ENCODE peak calls at places on chromosomes 2 and 18, in eight cellular contexts. One of them, this sample, is unnamed.

GRCh38 chr18:46502444-46502843 is 154.6 kb downstream of the LOXHD1 start:
- DNase-seq in astrocyte: no peak
- DNase-seq in adipocyte: peak; percentile 7
- DNase-seq in HepG2: no peak
- DNase-seq in suprapubic skin: no peak
- DNase-seq in naive thymus-derived CD4-positive, alpha-beta T cell: no peak
- DNase-seq in cardiac muscle cell: peak; percentile 82
- DNase-seq in aorta: no peak
- DNase-seq in this sample: no peak

GRCh38 chr2:221741496-221742211 is 169.6 kb upstream of the EPHA4 start:
- DNase-seq in astrocyte: no peak
- DNase-seq in adipocyte: no peak
- DNase-seq in HepG2: no peak
- DNase-seq in suprapubic skin: no peak
- DNase-seq in naive thymus-derived CD4-positive, alpha-beta T cell: no peak
- DNase-seq in cardiac muscle cell: no peak
- DNase-seq in aorta: no peak
- DNase-seq in this sample: no peak

GRCh38 chr2:29583104-29583503 is 338.3 kb downstream of the ALK start:
- DNase-seq in astrocyte: peak; percentile 10
- DNase-seq in adipocyte: peak; percentile 52
- DNase-seq in HepG2: no peak
- DNase-seq in suprapubic skin: no peak
- DNase-seq in naive thymus-derived CD4-positive, alpha-beta T cell: no peak
- DNase-seq in cardiac muscle cell: no peak
- DNase-seq in aorta: no peak
- DNase-seq in this sample: no peak

GRCh38 chr2:46010925-46011490 is 286.2 kb upstream of the EPAS1 start:
- DNase-seq in astrocyte: no peak
- DNase-seq in adipocyte: peak; percentile 85
- DNase-seq in HepG2: peak; percentile 47
- DNase-seq in suprapubic skin: no peak
- DNase-seq in naive thymus-derived CD4-positive, alpha-beta T cell: peak; percentile 37
- DNase-seq in cardiac muscle cell: peak; percentile 41
- DNase-seq in aorta: no peak
- DNase-seq in this sample: no peak

GRCh38 chr2:240876475-240877251 is 8.0 kb downstream of the AGXT start:
- DNase-seq in astrocyte: no peak
- DNase-seq in adipocyte: no peak
- DNase-seq in HepG2: peak; percentile 94
- DNase-seq in suprapubic skin: no peak
- DNase-seq in naive thymus-derived CD4-positive, alpha-beta T cell: no peak
- DNase-seq in cardiac muscle cell: no peak
- DNase-seq in aorta: no peak
- DNase-seq in this sample: no peak

GRCh38 chr2:157246212-157247067 is 11.1 kb upstream of the GALNT5 start:
- DNase-seq in astrocyte: peak; percentile 95
- DNase-seq in adipocyte: peak; percentile 83
- DNase-seq in HepG2: no peak
- DNase-seq in suprapubic skin: no peak
- DNase-seq in naive thymus-derived CD4-positive, alpha-beta T cell: no peak
- DNase-seq in cardiac muscle cell: no peak
- DNase-seq in aorta: no peak
- DNase-seq in this sample: no peak

GRCh38 chr2:123502926-123503325 is 522.2 kb upstream of the CNTNAP5 start:
- DNase-seq in astrocyte: no peak
- DNase-seq in adipocyte: no peak
- DNase-seq in HepG2: no peak
- DNase-seq in suprapubic skin: no peak
- DNase-seq in naive thymus-derived CD4-positive, alpha-beta T cell: no peak
- DNase-seq in cardiac muscle cell: no peak
- DNase-seq in aorta: no peak
- DNase-seq in this sample: no peak

GRCh38 chr2:136247204-136247990 is 129.4 kb upstream of the CXCR4 start:
- DNase-seq in astrocyte: peak; percentile 64
- DNase-seq in adipocyte: no peak
- DNase-seq in HepG2: no peak
- DNase-seq in suprapubic skin: no peak
- DNase-seq in naive thymus-derived CD4-positive, alpha-beta T cell: no peak
- DNase-seq in cardiac muscle cell: no peak
- DNase-seq in aorta: peak; percentile 78
- DNase-seq in this sample: peak; percentile 68

GRCh38 chr2:84900951-84901350 is 4.5 kb upstream of the TMSB10 start:
- DNase-seq in astrocyte: no peak
- DNase-seq in adipocyte: no peak
- DNase-seq in HepG2: no peak
- DNase-seq in suprapubic skin: no peak
- DNase-seq in naive thymus-derived CD4-positive, alpha-beta T cell: no peak
- DNase-seq in cardiac muscle cell: no peak
- DNase-seq in aorta: no peak
- DNase-seq in this sample: no peak

GRCh38 chr2:220174826-220175225 is 547.4 kb downstream of the SLC4A3 start:
- DNase-seq in astrocyte: no peak
- DNase-seq in adipocyte: no peak
- DNase-seq in HepG2: no peak
- DNase-seq in suprapubic skin: no peak
- DNase-seq in naive thymus-derived CD4-positive, alpha-beta T cell: no peak
- DNase-seq in cardiac muscle cell: no peak
- DNase-seq in aorta: no peak
- DNase-seq in this sample: no peak

GRCh38 chr2:85132834-85133637 is at the start of gene TCF7L1:
- DNase-seq in astrocyte: peak; percentile 84
- DNase-seq in adipocyte: peak; percentile 96
- DNase-seq in HepG2: peak; percentile 35
- DNase-seq in suprapubic skin: peak; percentile 90
- DNase-seq in naive thymus-derived CD4-positive, alpha-beta T cell: peak; percentile 18
- DNase-seq in cardiac muscle cell: peak; percentile 94
- DNase-seq in aorta: peak; percentile 96
- DNase-seq in this sample: peak; percentile 87

GRCh38 chr18:25247725-25248124 is 104.2 kb downstream of the ZNF521 start:
- DNase-seq in astrocyte: peak; percentile 66
- DNase-seq in adipocyte: peak; percentile 56
- DNase-seq in HepG2: no peak
- DNase-seq in suprapubic skin: no peak
- DNase-seq in naive thymus-derived CD4-positive, alpha-beta T cell: no peak
- DNase-seq in cardiac muscle cell: no peak
- DNase-seq in aorta: no peak
- DNase-seq in this sample: no peak

GRCh38 chr2:200705305-200705985 is 106.3 kb upstream of the BZW1 start:
- DNase-seq in astrocyte: peak; percentile 5
- DNase-seq in adipocyte: no peak
- DNase-seq in HepG2: peak; percentile 30
- DNase-seq in suprapubic skin: no peak
- DNase-seq in naive thymus-derived CD4-positive, alpha-beta T cell: no peak
- DNase-seq in cardiac muscle cell: no peak
- DNase-seq in aorta: no peak
- DNase-seq in this sample: no peak

GRCh38 chr2:479031-479430 is 191.1 kb upstream of the ALKAL2 start:
- DNase-seq in astrocyte: no peak
- DNase-seq in adipocyte: no peak
- DNase-seq in HepG2: no peak
- DNase-seq in suprapubic skin: no peak
- DNase-seq in naive thymus-derived CD4-positive, alpha-beta T cell: no peak
- DNase-seq in cardiac muscle cell: no peak
- DNase-seq in aorta: no peak
- DNase-seq in this sample: no peak

GRCh38 chr2:173720310-173720709 is 244.9 kb downstream of the SP3 start:
- DNase-seq in astrocyte: peak; percentile 42
- DNase-seq in adipocyte: no peak
- DNase-seq in HepG2: no peak
- DNase-seq in suprapubic skin: no peak
- DNase-seq in naive thymus-derived CD4-positive, alpha-beta T cell: no peak
- DNase-seq in cardiac muscle cell: no peak
- DNase-seq in aorta: no peak
- DNase-seq in this sample: no peak

GRCh38 chr2:238428866-238429265 is 2.1 kb downstream of the ASB1 start:
- DNase-seq in astrocyte: peak; percentile 51
- DNase-seq in adipocyte: no peak
- DNase-seq in HepG2: no peak
- DNase-seq in suprapubic skin: no peak
- DNase-seq in naive thymus-derived CD4-positive, alpha-beta T cell: no peak
- DNase-seq in cardiac muscle cell: no peak
- DNase-seq in aorta: no peak
- DNase-seq in this sample: no peak

GRCh38 chr2:31384351-31384750 is 30.2 kb downstream of the XDH start:
- DNase-seq in astrocyte: peak; percentile 97
- DNase-seq in adipocyte: peak; percentile 82
- DNase-seq in HepG2: no peak
- DNase-seq in suprapubic skin: no peak
- DNase-seq in naive thymus-derived CD4-positive, alpha-beta T cell: no peak
- DNase-seq in cardiac muscle cell: no peak
- DNase-seq in aorta: no peak
- DNase-seq in this sample: no peak

GRCh38 chr2:10774394-10774793 is 38.2 kb downstream of the PDIA6 start:
- DNase-seq in astrocyte: no peak
- DNase-seq in adipocyte: peak; percentile 23
- DNase-seq in HepG2: no peak
- DNase-seq in suprapubic skin: no peak
- DNase-seq in naive thymus-derived CD4-positive, alpha-beta T cell: no peak
- DNase-seq in cardiac muscle cell: no peak
- DNase-seq in aorta: peak; percentile 57
- DNase-seq in this sample: no peak

GRCh38 chr18:57436193-57436964 is 1.2 kb downstream of the ONECUT2 start:
- DNase-seq in astrocyte: no peak
- DNase-seq in adipocyte: no peak
- DNase-seq in HepG2: no peak
- DNase-seq in suprapubic skin: no peak
- DNase-seq in naive thymus-derived CD4-positive, alpha-beta T cell: no peak
- DNase-seq in cardiac muscle cell: no peak
- DNase-seq in aorta: no peak
- DNase-seq in this sample: no peak

DNA sequence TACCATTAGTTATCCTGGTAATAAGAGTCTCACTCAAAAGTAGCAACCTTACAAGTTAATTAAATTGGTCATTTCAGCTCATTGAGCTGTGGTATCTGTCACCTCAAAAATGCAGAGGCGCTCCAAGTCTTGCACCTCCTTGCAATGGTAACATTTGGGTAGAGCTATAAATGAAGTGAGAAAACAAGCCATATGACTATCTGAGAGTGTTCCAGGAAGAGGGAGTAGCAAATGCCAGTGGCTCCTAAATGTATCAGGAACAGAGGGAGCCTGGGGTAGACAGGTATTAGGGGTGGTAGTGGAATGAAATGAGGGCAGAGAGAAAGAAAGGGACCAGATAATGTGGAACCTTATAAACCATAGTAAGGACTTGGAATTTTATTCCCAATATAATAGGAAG is 6.0 kb upstream of the ZSCAN30 start:
- DNase-seq in astrocyte: no peak
- DNase-seq in adipocyte: no peak
- DNase-seq in HepG2: no peak
- DNase-seq in suprapubic skin: no peak
- DNase-seq in naive thymus-derived CD4-positive, alpha-beta T cell: no peak
- DNase-seq in cardiac muscle cell: no peak
- DNase-seq in aorta: no peak
- DNase-seq in this sample: no peak
- H3K36me3 ChIP-seq in astrocyte: peaks cover 20% of the 10 kb centered on the region
- H3K36me3 ChIP-seq in adipocyte: peaks cover 60% of the 10 kb centered on the region
- H3K36me3 ChIP-seq in HepG2: peaks cover 6% of the 10 kb centered on the region
- H3K36me3 ChIP-seq in suprapubic skin: peaks cover 27% of the 10 kb centered on the region
- H3K36me3 ChIP-seq in naive thymus-derived CD4-positive, alpha-beta T cell: peaks cover 48% of the 10 kb centered on the region
- H3K36me3 ChIP-seq in cardiac muscle cell: peaks cover 7% of the 10 kb centered on the region
- H3K36me3 ChIP-seq in aorta: peaks cover 2% of the 10 kb centered on the region
- H3K36me3 ChIP-seq in this sample: peaks cover 8% of the 10 kb centered on the region

DNA sequence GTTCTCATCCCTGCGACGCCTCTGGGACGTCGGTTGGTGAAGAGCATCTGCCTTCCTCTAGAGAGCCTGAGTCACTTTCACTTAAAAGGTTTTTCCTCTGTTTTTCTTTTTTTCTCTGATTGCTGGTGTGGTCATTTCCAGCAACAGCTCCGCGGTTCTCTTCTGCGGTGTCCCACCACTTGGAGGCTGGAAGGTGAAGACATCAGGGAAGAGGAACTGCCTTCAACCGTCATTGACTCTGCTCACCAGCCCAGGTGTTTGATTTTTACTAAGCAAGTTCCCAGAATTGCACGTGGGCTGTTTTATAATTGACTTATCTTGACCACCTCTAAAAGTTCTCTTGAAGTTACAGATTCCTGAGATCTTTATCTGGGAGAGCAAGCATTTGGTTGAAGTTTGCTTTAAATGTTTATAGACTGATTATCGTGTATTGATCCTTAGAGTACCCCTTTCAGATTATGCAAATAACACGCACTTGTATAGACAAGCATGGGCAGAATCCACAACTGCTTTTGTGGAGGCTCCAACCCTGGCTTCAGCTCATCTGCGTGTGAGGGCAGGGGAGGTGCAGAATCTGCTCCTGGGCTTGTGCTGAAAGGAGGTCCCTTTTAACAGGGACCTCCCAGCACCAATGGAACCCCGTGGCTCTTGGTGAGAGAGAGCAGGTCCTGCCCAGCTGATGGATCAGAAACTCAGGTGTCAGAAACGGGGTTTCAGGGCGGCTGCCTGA is 3.5 kb downstream of the CTDP1 start:
- DNase-seq in astrocyte: no peak
- DNase-seq in adipocyte: no peak
- DNase-seq in HepG2: no peak
- DNase-seq in suprapubic skin: no peak
- DNase-seq in naive thymus-derived CD4-positive, alpha-beta T cell: peak; percentile 24
- DNase-seq in cardiac muscle cell: no peak
- DNase-seq in aorta: no peak
- DNase-seq in this sample: no peak
- H3K4me1 ChIP-seq in astrocyte: peaks cover 18% of the 10 kb centered on the region
- H3K4me1 ChIP-seq in adipocyte: peaks cover 17% of the 10 kb centered on the region
- H3K4me1 ChIP-seq in HepG2: peaks cover 29% of the 10 kb centered on the region
- H3K4me1 ChIP-seq in suprapubic skin: peaks cover 36% of the 10 kb centered on the region
- H3K4me1 ChIP-seq in naive thymus-derived CD4-positive, alpha-beta T cell: peaks cover 62% of the 10 kb centered on the region
- H3K4me1 ChIP-seq in cardiac muscle cell: peaks cover 14% of the 10 kb centered on the region
- H3K4me1 ChIP-seq in aorta: no peaks in the 10 kb centered on the region
- H3K4me1 ChIP-seq in this sample: peaks cover 18% of the 10 kb centered on the region

GRCh38 chr18:75226956-75227316 is 16.3 kb downstream of the TSHZ1 start:
- DNase-seq in astrocyte: no peak
- DNase-seq in adipocyte: no peak
- DNase-seq in HepG2: no peak
- DNase-seq in suprapubic skin: no peak
- DNase-seq in naive thymus-derived CD4-positive, alpha-beta T cell: no peak
- DNase-seq in cardiac muscle cell: no peak
- DNase-seq in aorta: no peak
- DNase-seq in this sample: no peak
- H3K4me3 ChIP-seq in astrocyte: no peak overlapping the region
- H3K4me3 ChIP-seq in adipocyte: peak overlapping the region; percentile 72
- H3K4me3 ChIP-seq in HepG2: no peak overlapping the region
- H3K4me3 ChIP-seq in suprapubic skin: peak overlapping the region; percentile 24
- H3K4me3 ChIP-seq in naive thymus-derived CD4-positive, alpha-beta T cell: no peak overlapping the region
- H3K4me3 ChIP-seq in cardiac muscle cell: no peak overlapping the region
- H3K4me3 ChIP-seq in aorta: peak overlapping the region; percentile 55
- H3K4me3 ChIP-seq in this sample: peak overlapping the region; percentile 12

GRCh38 chr2:178531161-178531560 is 50.9 kb downstream of the PLEKHA3 start:
- DNase-seq in astrocyte: no peak
- DNase-seq in adipocyte: no peak
- DNase-seq in HepG2: no peak
- DNase-seq in suprapubic skin: no peak
- DNase-seq in naive thymus-derived CD4-positive, alpha-beta T cell: no peak
- DNase-seq in cardiac muscle cell: no peak
- DNase-seq in aorta: no peak
- DNase-seq in this sample: no peak

GRCh38 chr2:178530625-178531142 is 50.4 kb downstream of the PLEKHA3 start:
- DNase-seq in astrocyte: no peak
- DNase-seq in adipocyte: no peak
- DNase-seq in HepG2: no peak
- DNase-seq in suprapubic skin: no peak
- DNase-seq in naive thymus-derived CD4-positive, alpha-beta T cell: no peak
- DNase-seq in cardiac muscle cell: no peak
- DNase-seq in aorta: no peak
- DNase-seq in this sample: no peak

GRCh38 chr2:178530128-178530527 is 49.9 kb downstream of the PLEKHA3 start:
- DNase-seq in astrocyte: no peak
- DNase-seq in adipocyte: no peak
- DNase-seq in HepG2: no peak
- DNase-seq in suprapubic skin: no peak
- DNase-seq in naive thymus-derived CD4-positive, alpha-beta T cell: no peak
- DNase-seq in cardiac muscle cell: no peak
- DNase-seq in aorta: no peak
- DNase-seq in this sample: no peak

GRCh38 chr2:178536037-178536436 is 55.8 kb downstream of the PLEKHA3 start:
- DNase-seq in astrocyte: no peak
- DNase-seq in adipocyte: no peak
- DNase-seq in HepG2: no peak
- DNase-seq in suprapubic skin: no peak
- DNase-seq in naive thymus-derived CD4-positive, alpha-beta T cell: no peak
- DNase-seq in cardiac muscle cell: no peak
- DNase-seq in aorta: no peak
- DNase-seq in this sample: no peak
- H3K36me3 ChIP-seq in astrocyte: peaks cover 5% of the 10 kb centered on the region
- H3K36me3 ChIP-seq in adipocyte: peaks cover 35% of the 10 kb centered on the region
- H3K36me3 ChIP-seq in HepG2: no peaks in the 10 kb centered on the region
- H3K36me3 ChIP-seq in suprapubic skin: peaks cover 50% of the 10 kb centered on the region
- H3K36me3 ChIP-seq in naive thymus-derived CD4-positive, alpha-beta T cell: peaks cover 97% of the 10 kb centered on the region
- H3K36me3 ChIP-seq in cardiac muscle cell: peaks cover 100% of the 10 kb centered on the region
- H3K36me3 ChIP-seq in aorta: peaks cover 19% of the 10 kb centered on the region
- H3K36me3 ChIP-seq in this sample: peaks cover 28% of the 10 kb centered on the region